ENCODE peak calls at places on chromosome 21, in ten cellular contexts. J is endodermal cell; Y is GM13976; X is DMS79 treated with DMSO at 0.1 percent for 48 hours; U is sigmoid colon; L is ACHN; H is stimulated activated CD4-positive, alpha-beta T cell treated with anti-CD3 and anti-CD28 coated beads, Interleukin-4, amount 100 ng/mL, for 1 hour; K is stimulated activated CD8-positive, alpha-beta memory T cell treated with anti-CD3 and anti-CD28 coated beads, Interleukin-2, amount 100 ng/mL, for 48 hours; M is AG04450; Z is cardiac fibroblast. V is an unnamed sample.

GRCh38 chr21:34730756-34731445 is 62.1 kb downstream of the CLIC6 start:
- DNase-seq in J (no peak), Y (no peak), X (no peak), U (no peak), L (no peak), H (no peak), K (no peak), M (no peak), Z (no peak), V (no peak)

GRCh38 chr21:16870116-16870515 is 642.7 kb upstream of the CXADR start:
- DNase-seq in J (no peak), Y (no peak), X (no peak), U (no peak), L (no peak), H (no peak), K (no peak), M (peak), Z (peak), V (peak)

GRCh38 chr21:29939859-29940245 is at the start of gene GRIK1:
- DNase-seq in J (peak), Y (no peak), X (no peak), U (no peak), L (no peak), H (no peak), K (no peak), M (no peak), Z (peak), V (no peak)

GRCh38 chr21:16579538-16579937 is 849.8 kb downstream of the USP25 start:
- DNase-seq in J (no peak), Y (no peak), X (peak), U (no peak), L (no peak), H (no peak), K (no peak), M (no peak), Z (peak), V (peak)

GRCh38 chr21:31879911-31880310 is 7.1 kb downstream of the HUNK start:
- DNase-seq in J (no peak), Y (no peak), X (no peak), U (no peak), L (no peak), H (no peak), K (no peak), M (no peak), Z (no peak), V (no peak)

GRCh38 chr21:36065497-36066036 is 4.3 kb upstream of the CBR1 start:
- DNase-seq in J (no peak), Y (no peak), X (no peak), U (no peak), L (no peak), H (no peak), K (no peak), M (no peak), Z (peak), V (peak)

GRCh38 chr21:26169611-26170470 is 729 bp downstream of the APP start:
- DNase-seq in J (peak), Y (peak), X (peak), U (peak), L (peak), H (peak), K (peak), M (no peak), Z (peak), V (peak)

GRCh38 chr21:43329361-43330269 is 97.3 kb downstream of the SIK1 start:
- DNase-seq in J (no peak), Y (no peak), X (no peak), U (no peak), L (no peak), H (no peak), K (no peak), M (no peak), Z (no peak), V (no peak)

GRCh38 chr21:44011123-44011773 is 861 bp upstream of the TRAPPC10 start:
- DNase-seq in J (peak), Y (no peak), X (no peak), U (no peak), L (no peak), H (no peak), K (no peak), M (no peak), Z (no peak), V (no peak)

GRCh38 chr21:44867999-44868700 is 5.3 kb downstream of the PTTG1IP start:
- DNase-seq in J (no peak), Y (no peak), X (no peak), U (peak), L (no peak), H (no peak), K (no peak), M (no peak), Z (peak), V (no peak)